ENCODE peak calls at places on chromosomes 11 and 22, in nine cellular contexts. F is lower leg skin; J is neural progenitor cell; C is bronchial epithelial cell; Z is body of pancreas; H is epithelial cell of esophagus; D is CD8-positive, alpha-beta T cell; Q is DND-41; L is B cell. I is an unnamed sample.
A peak's percentile ranks its signal among the peaks of the same experiment; 100 is the strongest.

GRCh38 chr22:43992331-43992821 is 31.7 kb upstream of the PARVB start:
- DNase-seq in F (no peak), J (no peak), C (no peak), Z (no peak), H (no peak), D (no peak), Q (no peak), L (no peak), I (no peak)

GRCh38 chr11:129315781-129316579 is 59.7 kb upstream of the BARX2 start:
- DNase-seq in F (no peak), J (peak; percentile 56), C (peak; percentile 83), Z (peak; percentile 90), H (peak; percentile 82), D (no peak), Q (no peak), L (no peak), I (no peak)

GRCh38 chr22:30270841-30271240 is 4.2 kb upstream of the OSM start:
- DNase-seq in F (no peak), J (no peak), C (no peak), Z (peak; percentile 85), H (no peak), D (no peak), Q (no peak), L (no peak), I (no peak)

GRCh38 chr11:40882301-40882700 is 577.2 kb downstream of the LRRC4C start:
- DNase-seq in F (no peak), J (no peak), C (no peak), Z (no peak), H (no peak), D (no peak), Q (no peak), L (no peak), I (no peak)

GRCh38 chr11:69436041-69436982 is 45.2 kb upstream of the LINC01488 start:
- DNase-seq in F (no peak), J (no peak), C (no peak), Z (no peak), H (no peak), D (no peak), Q (no peak), L (no peak), I (no peak)

GRCh38 chr11:9459573-9460321 is 1.1 kb upstream of the ZNF143 start:
- DNase-seq in F (peak; percentile 29), J (no peak), C (peak; percentile 52), Z (peak; percentile 12), H (peak; percentile 45), D (peak; percentile 4), Q (peak; percentile 43), L (no peak), I (no peak)

GRCh38 chr11:14370496-14370895 is 11.5 kb upstream of the RRAS2 start:
- DNase-seq in F (no peak), J (no peak), C (no peak), Z (no peak), H (no peak), D (no peak), Q (no peak), L (no peak), I (no peak)

GRCh38 chr11:72643547-72643946 is 30.7 kb downstream of the PDE2A start:
- DNase-seq in F (no peak), J (no peak), C (peak; percentile 71), Z (peak; percentile 14), H (peak; percentile 89), D (no peak), Q (no peak), L (no peak), I (no peak)

GRCh38 chr11:118910309-118911112 is 15.2 kb downstream of the BCL9L start:
- DNase-seq in F (no peak), J (peak; percentile 95), C (peak; percentile 75), Z (peak; percentile 77), H (peak; percentile 88), D (no peak), Q (no peak), L (no peak), I (no peak)

GRCh38 chr22:42848941-42849340 is 8.1 kb downstream of the ARFGAP3 start:
- DNase-seq in F (no peak), J (no peak), C (no peak), Z (peak; percentile 44), H (no peak), D (no peak), Q (no peak), L (no peak), I (no peak)

GRCh38 chr11:46381046-46381835 is at the start of gene MDK:
- DNase-seq in F (no peak), J (peak; percentile 91), C (no peak), Z (no peak), H (no peak), D (no peak), Q (peak; percentile 39), L (peak; percentile 67), I (peak; percentile 70)

GRCh38 chr22:45535400-45535799 is 32.7 kb downstream of the FBLN1 start:
- DNase-seq in F (no peak), J (no peak), C (no peak), Z (no peak), H (no peak), D (no peak), Q (no peak), L (no peak), I (no peak)

GRCh38 chr11:113476553-113476952 is 1.4 kb upstream of the DRD2 start:
- DNase-seq in F (no peak), J (no peak), C (no peak), Z (no peak), H (no peak), D (no peak), Q (no peak), L (no peak), I (no peak)

GRCh38 chr11:34731596-34731995 is 110.7 kb downstream of the EHF start:
- DNase-seq in F (no peak), J (no peak), C (no peak), Z (no peak), H (no peak), D (no peak), Q (no peak), L (no peak), I (no peak)

GRCh38 chr22:37036655-37037377 is 14.7 kb upstream of the KCTD17 start:
- DNase-seq in F (no peak), J (no peak), C (no peak), Z (no peak), H (no peak), D (no peak), Q (no peak), L (no peak), I (no peak)

GRCh38 chr11:111635706-111636045 is 33.4 kb downstream of the SIK2 start:
- DNase-seq in F (no peak), J (no peak), C (no peak), Z (peak; percentile 60), H (no peak), D (no peak), Q (no peak), L (no peak), I (no peak)

DNA sequence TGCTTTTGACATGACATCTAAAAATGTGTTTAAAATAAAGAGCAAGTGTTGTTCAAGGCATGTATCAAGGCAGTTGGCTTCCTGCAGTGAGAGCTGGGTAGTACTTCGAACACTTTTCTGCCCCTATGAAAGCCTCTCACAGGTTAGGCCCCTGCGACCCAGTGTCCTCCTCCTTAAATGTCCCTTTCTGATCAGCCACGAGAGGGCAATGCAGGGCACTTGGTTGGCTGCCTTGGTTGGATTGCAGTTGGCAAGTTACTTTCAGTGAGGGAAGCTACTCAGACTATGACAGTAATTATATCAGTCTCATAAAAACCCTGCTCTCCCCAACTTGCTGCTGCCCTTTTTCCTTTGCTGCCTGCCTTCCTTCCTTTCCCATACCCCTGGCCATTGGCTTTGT is 743.8 kb downstream of the NTM start:
- DNase-seq in F (no peak), J (peak; percentile 78), C (peak; percentile 35), Z (peak; percentile 33), H (peak; percentile 57), D (no peak), Q (peak; percentile 20), L (no peak), I (peak; percentile 17)
- TF ChIP-seq CTCF in F (no peak), J (peak; percentile 68), C (peak; percentile 64), Z (peak; percentile 48), H (peak; percentile 62), D (no peak), Q (peak; percentile 57), L (no peak), I (no peak)

GRCh38 chr11:20444537-20444936 is 57.0 kb downstream of the PRMT3 start:
- DNase-seq in F (no peak), J (no peak), C (peak; percentile 11), Z (no peak), H (peak; percentile 6), D (no peak), Q (no peak), L (no peak), I (no peak)

GRCh38 chr11:20448838-20449237 is 61.3 kb downstream of the PRMT3 start:
- DNase-seq in F (no peak), J (no peak), C (no peak), Z (no peak), H (no peak), D (no peak), Q (no peak), L (no peak), I (no peak)

GRCh38 chr11:20438637-20439036 is 51.1 kb downstream of the PRMT3 start:
- DNase-seq in F (no peak), J (no peak), C (no peak), Z (no peak), H (no peak), D (no peak), Q (no peak), L (no peak), I (no peak)

GRCh38 chr11:20443596-20443995 is 56.1 kb downstream of the PRMT3 start:
- DNase-seq in F (no peak), J (peak; percentile 25), C (peak; percentile 35), Z (no peak), H (peak; percentile 36), D (no peak), Q (no peak), L (no peak), I (no peak)
- TF ChIP-seq CTCF in F (no peak), J (peak; percentile 59), C (peak; percentile 25), Z (no peak), H (peak; percentile 40), D (peak; percentile 32), Q (peak; percentile 47), L (no peak), I (no peak)

GRCh38 chr11:11078344-11078743 is 220.5 kb upstream of the ZBED5 start:
- DNase-seq in F (no peak), J (no peak), C (peak; percentile 21), Z (no peak), H (peak; percentile 20), D (no peak), Q (no peak), L (no peak), I (no peak)
- TF ChIP-seq CTCF in F (no peak), J (no peak), C (no peak), Z (no peak), H (no peak), D (no peak), Q (no peak), L (no peak), I (no peak)

DNA sequence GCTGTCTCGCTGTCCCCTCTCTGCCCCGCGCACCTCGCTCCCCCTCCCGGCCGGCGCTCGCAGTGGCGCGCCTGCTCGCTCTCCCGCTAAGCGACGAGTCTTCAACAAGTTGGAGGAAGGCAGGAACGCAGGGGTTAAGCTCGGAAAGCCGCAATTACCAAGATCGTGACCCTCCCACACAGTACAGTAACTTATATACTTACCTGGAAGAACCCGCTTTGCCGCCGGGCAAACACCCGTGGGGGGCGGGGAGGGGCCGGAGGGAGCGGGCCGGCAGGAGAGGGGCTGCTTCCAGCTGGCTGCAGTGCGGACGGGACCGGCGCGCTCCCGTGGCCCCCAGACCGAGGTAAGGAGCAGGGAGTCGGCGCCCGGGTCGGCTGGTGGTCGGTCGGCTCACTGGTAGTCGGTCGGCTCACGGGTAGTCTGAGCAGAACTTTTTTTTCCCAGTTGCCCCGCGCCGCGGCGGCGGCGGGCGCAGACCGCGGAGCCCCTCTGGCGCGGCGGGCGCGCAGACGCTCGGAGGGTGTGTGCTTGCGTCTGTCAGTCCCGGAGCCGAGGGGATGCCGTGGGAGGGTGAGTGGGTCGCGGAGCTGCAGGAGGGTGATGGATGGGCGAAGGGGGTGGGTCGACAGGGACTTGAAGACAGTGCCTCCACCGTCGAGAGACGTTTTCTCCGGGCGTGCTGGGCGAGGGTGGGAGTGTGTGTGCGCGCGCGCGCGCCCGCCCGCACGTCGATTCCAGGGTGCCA is 101.2 kb upstream of the HSD17B12 start:
- DNase-seq in F (no peak), J (peak; percentile 79), C (peak; percentile 35), Z (no peak), H (peak; percentile 59), D (no peak), Q (no peak), L (peak; percentile 68), I (peak; percentile 78)
- TF ChIP-seq CTCF in F (no peak), J (peak; percentile 52), C (peak; percentile 42), Z (no peak), H (peak; percentile 43), D (no peak), Q (no peak), L (no peak), I (no peak)

I was measured in GM20000.